ENCODE peak calls at places on chromosomes 6 and 20, in four cellular contexts. One of them, this sample, is unnamed.
A peak's percentile ranks its signal among the peaks of the same experiment; 100 is the strongest.

GRCh38 chr20:52201395-52201794 is 9.8 kb upstream of the ZFP64 start:
- DNase-seq in progenitor cell of endocrine pancreas: no peak
- DNase-seq in BJ: no peak
- DNase-seq in bronchial epithelial cell: peak; percentile 42
- DNase-seq in this sample: no peak

GRCh38 chr6:4460595-4461475 is 315.4 kb upstream of the CDYL start:
- DNase-seq in progenitor cell of endocrine pancreas: no peak
- DNase-seq in BJ: no peak
- DNase-seq in bronchial epithelial cell: peak; percentile 31
- DNase-seq in this sample: peak; percentile 28

GRCh38 chr6:111642463-111643158 is 36.9 kb upstream of the TRAF3IP2 start:
- DNase-seq in progenitor cell of endocrine pancreas: no peak
- DNase-seq in BJ: no peak
- DNase-seq in bronchial epithelial cell: peak; percentile 68
- DNase-seq in this sample: peak; percentile 57

GRCh38 chr6:26218824-26219223 is 131.6 kb downstream of the HFE start:
- DNase-seq in progenitor cell of endocrine pancreas: no peak
- DNase-seq in BJ: no peak
- DNase-seq in bronchial epithelial cell: no peak
- DNase-seq in this sample: no peak

GRCh38 chr6:156776470-156776840 is 723 bp upstream of the ARID1B start:
- DNase-seq in progenitor cell of endocrine pancreas: no peak
- DNase-seq in BJ: no peak
- DNase-seq in bronchial epithelial cell: peak; percentile 51
- DNase-seq in this sample: no peak

GRCh38 chr6:89085409-89086012 is 5.0 kb downstream of the PNRC1 start:
- DNase-seq in progenitor cell of endocrine pancreas: no peak
- DNase-seq in BJ: no peak
- DNase-seq in bronchial epithelial cell: no peak
- DNase-seq in this sample: no peak

GRCh38 chr6:14747881-14748520 is 497.9 kb upstream of the JARID2 start:
- DNase-seq in progenitor cell of endocrine pancreas: no peak
- DNase-seq in BJ: peak; percentile 52
- DNase-seq in bronchial epithelial cell: no peak
- DNase-seq in this sample: no peak

GRCh38 chr20:6185268-6185667 is 62.4 kb upstream of the FERMT1 start:
- DNase-seq in progenitor cell of endocrine pancreas: no peak
- DNase-seq in BJ: no peak
- DNase-seq in bronchial epithelial cell: no peak
- DNase-seq in this sample: no peak

GRCh38 chr20:63819224-63819917 is 11.7 kb downstream of the ZBTB46 start:
- DNase-seq in progenitor cell of endocrine pancreas: no peak
- DNase-seq in BJ: no peak
- DNase-seq in bronchial epithelial cell: no peak
- DNase-seq in this sample: no peak
- TF ChIP-seq CTCF in progenitor cell of endocrine pancreas: peak; percentile 18
- TF ChIP-seq CTCF in BJ: peak; percentile 49
- TF ChIP-seq CTCF in bronchial epithelial cell: peak; percentile 28
- TF ChIP-seq CTCF in this sample: no peak

GRCh38 chr20:63499333-63499969 is 568 bp upstream of the EEF1A2 start:
- DNase-seq in progenitor cell of endocrine pancreas: peak; percentile 21
- DNase-seq in BJ: no peak
- DNase-seq in bronchial epithelial cell: no peak
- DNase-seq in this sample: peak; percentile 78
- TF ChIP-seq CTCF in progenitor cell of endocrine pancreas: no peak
- TF ChIP-seq CTCF in BJ: no peak
- TF ChIP-seq CTCF in bronchial epithelial cell: no peak
- TF ChIP-seq CTCF in this sample: no peak

DNA sequence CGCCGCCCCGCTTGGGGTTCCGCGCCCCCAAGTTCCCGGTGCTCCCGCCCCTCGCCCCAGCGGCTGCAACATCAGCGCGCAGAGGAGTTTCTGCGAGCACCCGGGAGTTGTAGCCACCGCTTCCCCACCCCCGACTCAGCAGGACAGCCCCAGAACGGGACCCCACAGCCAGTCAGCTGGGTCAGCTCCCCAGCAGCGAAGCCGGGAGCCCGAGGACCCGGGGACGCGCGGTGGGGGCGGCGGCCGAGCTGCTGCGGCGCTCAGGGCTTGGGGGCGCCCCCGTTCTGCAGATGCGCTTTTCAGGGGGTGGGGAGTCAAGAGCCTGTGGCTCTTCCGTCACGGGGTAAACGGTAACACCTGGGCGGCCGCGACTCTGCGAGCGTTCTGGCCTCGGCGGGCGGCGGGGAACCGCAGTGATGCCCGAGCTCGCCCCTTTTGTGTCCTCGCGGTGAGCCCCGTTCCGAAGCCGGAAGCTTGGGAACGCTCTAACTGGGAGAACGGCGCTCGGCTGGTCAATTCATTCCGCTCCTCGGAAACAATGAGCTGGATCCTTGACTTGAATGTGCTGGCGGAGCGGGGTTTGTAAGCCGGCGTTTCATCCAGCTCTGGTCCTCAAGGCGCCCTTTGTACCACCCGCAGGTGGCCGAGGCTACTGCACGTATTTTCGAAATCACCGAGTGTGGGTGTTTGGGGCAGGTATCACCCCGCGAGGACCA is 775 bp downstream of the PLEKHG1 start:
- DNase-seq in progenitor cell of endocrine pancreas: peak; percentile 71
- DNase-seq in BJ: no peak
- DNase-seq in bronchial epithelial cell: peak; percentile 78
- DNase-seq in this sample: peak; percentile 80
- TF ChIP-seq CTCF in progenitor cell of endocrine pancreas: peak; percentile 70
- TF ChIP-seq CTCF in BJ: peak; percentile 37
- TF ChIP-seq CTCF in bronchial epithelial cell: peak; percentile 73
- TF ChIP-seq CTCF in this sample: peak; percentile 57

DNA sequence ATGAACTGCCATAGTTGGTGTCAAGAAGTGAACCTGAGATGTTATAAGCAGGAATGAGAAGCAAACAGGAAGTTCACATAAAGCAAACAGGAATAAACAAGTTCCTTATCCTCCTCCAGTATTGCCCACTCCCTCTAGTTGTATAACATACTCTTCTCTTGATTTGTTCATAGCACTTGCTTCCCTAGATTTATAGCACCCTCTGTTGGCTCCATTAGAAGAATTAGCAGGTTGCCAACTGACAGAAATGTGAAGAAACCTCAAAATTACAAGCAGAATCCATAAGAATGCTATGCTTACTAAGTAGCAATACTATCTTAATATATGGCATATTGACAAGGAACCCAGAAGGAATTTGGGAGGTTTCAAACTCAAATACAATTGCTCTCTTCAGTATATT is 195.4 kb downstream of the TBX18 start:
- DNase-seq in progenitor cell of endocrine pancreas: no peak
- DNase-seq in BJ: no peak
- DNase-seq in bronchial epithelial cell: peak; percentile 58
- DNase-seq in this sample: no peak
- TF ChIP-seq CTCF in progenitor cell of endocrine pancreas: peak; percentile 44
- TF ChIP-seq CTCF in BJ: peak; percentile 41
- TF ChIP-seq CTCF in bronchial epithelial cell: no peak
- TF ChIP-seq CTCF in this sample: no peak

GRCh38 chr20:8535403-8536003 is 403.4 kb downstream of the PLCB1 start:
- DNase-seq in progenitor cell of endocrine pancreas: no peak
- DNase-seq in BJ: no peak
- DNase-seq in bronchial epithelial cell: no peak
- DNase-seq in this sample: peak; percentile 47
- TF ChIP-seq CTCF in progenitor cell of endocrine pancreas: peak; percentile 67
- TF ChIP-seq CTCF in BJ: peak; percentile 61
- TF ChIP-seq CTCF in bronchial epithelial cell: peak; percentile 8
- TF ChIP-seq CTCF in this sample: peak; percentile 84

DNA sequence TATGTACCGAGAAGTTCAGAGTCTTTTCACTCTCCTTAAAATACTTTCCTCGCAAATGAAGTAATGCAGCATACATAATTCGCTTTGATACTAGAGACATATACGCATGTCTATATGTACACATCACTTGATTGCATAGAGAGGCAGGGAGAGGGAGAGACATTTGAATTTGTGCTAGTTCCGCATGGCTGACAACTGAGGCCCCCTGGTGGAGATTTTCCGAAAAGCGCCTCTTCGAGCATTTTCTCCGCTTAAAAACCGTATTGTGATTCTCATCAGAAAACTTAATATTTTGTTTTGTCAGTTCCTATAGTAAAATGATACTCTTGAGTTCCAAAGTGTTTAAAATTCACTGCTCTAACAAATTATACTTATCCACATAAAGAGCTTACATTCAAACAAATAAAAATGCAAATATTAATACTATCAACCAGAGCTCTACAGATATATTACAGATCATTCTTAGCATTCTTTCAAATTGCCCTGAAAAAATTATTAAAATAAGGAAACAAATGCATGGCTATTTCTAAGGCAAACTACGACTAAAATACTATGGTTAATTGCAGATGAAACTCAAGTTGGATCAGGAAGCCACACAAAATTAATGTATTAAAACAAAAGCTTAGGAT is 636 bp downstream of the MYLK4 start:
- DNase-seq in progenitor cell of endocrine pancreas: peak; percentile 41
- DNase-seq in BJ: no peak
- DNase-seq in bronchial epithelial cell: peak; percentile 46
- DNase-seq in this sample: peak; percentile 76
- TF ChIP-seq CTCF in progenitor cell of endocrine pancreas: peak; percentile 89
- TF ChIP-seq CTCF in BJ: peak; percentile 86
- TF ChIP-seq CTCF in bronchial epithelial cell: peak; percentile 76
- TF ChIP-seq CTCF in this sample: peak; percentile 94

DNA sequence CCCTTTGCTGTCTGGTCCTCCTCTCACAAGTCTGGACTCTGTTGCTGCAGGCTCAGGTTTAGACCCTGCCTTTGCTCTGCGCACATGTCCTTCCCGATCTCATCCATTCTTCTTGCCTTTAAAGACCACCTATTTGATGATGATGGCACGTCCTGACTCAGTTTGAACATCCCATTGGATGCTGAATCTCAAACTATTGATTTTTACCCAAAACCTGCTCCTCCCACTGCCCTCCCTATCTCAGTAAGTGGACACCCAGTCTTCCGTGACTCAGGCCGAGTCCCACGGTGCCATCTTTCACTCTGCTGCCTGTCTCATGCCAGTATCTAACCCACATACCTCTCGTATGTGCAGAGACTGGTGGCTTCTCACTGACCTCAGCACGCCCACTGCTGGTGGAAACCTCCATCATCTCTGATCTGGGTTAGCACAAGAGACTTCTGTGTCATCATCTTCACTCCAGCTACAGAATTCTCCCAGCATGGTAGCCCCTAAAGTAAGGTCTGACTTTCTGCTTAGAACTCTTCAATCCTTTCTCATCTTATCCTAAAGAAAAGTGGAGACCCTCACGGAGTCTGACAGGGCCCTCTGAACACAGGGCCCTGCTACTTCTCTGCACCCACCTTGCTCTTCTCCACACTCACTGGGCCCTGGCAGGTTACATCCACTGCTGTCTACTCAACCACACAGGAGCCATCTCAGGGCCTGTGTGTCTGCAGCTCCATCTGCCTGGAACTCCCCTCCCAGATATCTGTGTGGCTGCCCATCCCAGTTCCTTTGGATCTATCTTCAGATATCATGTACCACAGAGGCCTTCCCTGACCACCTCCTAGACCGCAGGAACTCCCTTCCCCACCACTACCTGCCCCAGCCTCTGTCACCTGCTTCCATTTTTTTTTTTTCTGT is 387.1 kb upstream of the AGPAT4 start:
- DNase-seq in progenitor cell of endocrine pancreas: no peak
- DNase-seq in BJ: no peak
- DNase-seq in bronchial epithelial cell: no peak
- DNase-seq in this sample: no peak
- TF ChIP-seq CTCF in progenitor cell of endocrine pancreas: no peak
- TF ChIP-seq CTCF in BJ: no peak
- TF ChIP-seq CTCF in bronchial epithelial cell: no peak
- TF ChIP-seq CTCF in this sample: no peak